ENCODE peak calls at places on chromosomes 6 and 20, in four cellular contexts. V is K562, N is GM12878, T is HepG2. G is an unnamed sample.

GRCh38 chr20:6362245-6362644 is 239.4 kb upstream of the FERMT1 start:
- DNase-seq in N (no peak), T (no peak), V (no peak), G (no peak)

GRCh38 chr6:119544325-119545150 is 195.0 kb upstream of the MAN1A1 start:
- DNase-seq in T (no peak), N (no peak), V (no peak), G (no peak)

GRCh38 chr20:34537651-34538050 is 20.9 kb upstream of the MAP1LC3A start:
- DNase-seq in V (no peak), N (no peak), T (no peak), G (no peak)

GRCh38 chr6:157647261-157647915 is 175.7 kb upstream of the SNX9 start:
- DNase-seq in T (no peak), N (no peak), V (no peak), G (no peak)

GRCh38 chr6:51021171-51021570 is 202.5 kb downstream of the TFAP2B start:
- DNase-seq in N (no peak), V (no peak), T (no peak), G (no peak)

GRCh38 chr6:126002755-126003390 is 16.5 kb downstream of the TRMT11 start:
- DNase-seq in V (no peak), N (no peak), T (no peak), G (no peak)

GRCh38 chr6:136147342-136147741 is 102.8 kb downstream of the MTFR2 start:
- DNase-seq in V (no peak), N (no peak), T (no peak), G (no peak)

GRCh38 chr6:149750136-149750609 is 632 bp downstream of the PCMT1 start:
- DNase-seq in V (peak; percentile 80), N (no peak), T (peak; percentile 80), G (peak; percentile 71)

GRCh38 chr20:63536997-63537524 is at the start of gene PTK6:
- DNase-seq in N (no peak), T (no peak), V (peak; percentile 50), G (no peak)

GRCh38 chr6:164322533-164322932 is 908.0 kb downstream of the QKI start:
- DNase-seq in V (no peak), T (no peak), N (no peak), G (no peak)

GRCh38 chr20:50663095-50663821 is 28.1 kb downstream of the RIPOR3 start:
- DNase-seq in V (no peak), N (no peak), T (peak; percentile 84), G (no peak)

GRCh38 chr20:47126374-47126705 is 230.2 kb downstream of the ZMYND8 start:
- DNase-seq in V (no peak), T (no peak), N (no peak), G (no peak)

GRCh38 chr6:39017481-39017880 is 31.1 kb upstream of the GLP1R start:
- DNase-seq in T (no peak), V (no peak), N (no peak), G (no peak)

GRCh38 chr6:10030942-10031537 is 383.8 kb downstream of the TFAP2A start:
- DNase-seq in T (peak; percentile 32), V (peak; percentile 33), N (no peak), G (no peak)
- TF ChIP-seq TARDBP in T (no peak), V (no peak), N (no peak), G (no peak)

GRCh38 chr6:113168057-113168456 is 689.1 kb upstream of the MARCKS start:
- DNase-seq in V (no peak), N (no peak), T (no peak), G (no peak)

GRCh38 chr6:113169484-113169883 is 687.7 kb upstream of the MARCKS start:
- DNase-seq in T (no peak), V (no peak), N (no peak), G (no peak)

GRCh38 chr6:113171882-113172281 is 685.3 kb upstream of the MARCKS start:
- DNase-seq in V (no peak), N (no peak), T (no peak), G (no peak)

GRCh38 chr6:113170454-113170853 is 686.7 kb upstream of the MARCKS start:
- DNase-seq in T (no peak), V (no peak), N (no peak), G (no peak)

GRCh38 chr6:113172531-113172966 is 684.6 kb upstream of the MARCKS start:
- DNase-seq in V (no peak), N (no peak), T (no peak), G (no peak)
- TF ChIP-seq TARDBP in V (no peak), N (no peak), T (no peak), G (no peak)

GRCh38 chr6:54700158-54700557 is 146.4 kb upstream of the FAM83B start:
- DNase-seq in T (no peak), V (no peak), N (no peak), G (no peak)

GRCh38 chr6:54698974-54699373 is 147.6 kb upstream of the FAM83B start:
- DNase-seq in N (peak; percentile 26), V (no peak), T (no peak), G (no peak)

GRCh38 chr6:54695815-54696214 is 150.8 kb upstream of the FAM83B start:
- DNase-seq in T (no peak), N (no peak), V (no peak), G (no peak)

GRCh38 chr6:54694928-54695532 is 151.5 kb upstream of the FAM83B start:
- DNase-seq in T (no peak), N (no peak), V (no peak), G (no peak)

GRCh38 chr6:54697423-54697822 is 149.1 kb upstream of the FAM83B start:
- DNase-seq in T (no peak), V (no peak), N (no peak), G (no peak)
- TF ChIP-seq TARDBP in T (no peak), V (no peak), N (no peak), G (no peak)

DNA sequence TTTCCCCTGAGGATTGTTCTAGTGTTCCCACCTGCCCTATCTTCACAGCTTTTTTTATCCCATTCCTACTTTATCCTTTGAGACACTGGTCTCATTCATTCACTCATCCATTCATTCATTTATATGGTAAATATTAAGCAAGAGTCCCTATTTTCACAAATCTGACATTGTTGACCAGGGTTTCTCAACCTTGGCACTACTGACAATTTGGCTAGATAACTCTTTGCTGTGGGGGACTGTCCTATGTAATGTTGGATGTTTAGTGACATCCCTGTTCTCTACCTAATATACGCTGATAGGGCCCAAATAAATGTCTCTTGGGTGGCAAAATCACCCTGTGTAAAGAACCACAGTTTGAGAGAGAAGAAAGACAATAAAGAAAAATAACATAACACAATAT is 345.0 kb downstream of the GRIK2 start:
- DNase-seq in T (no peak), N (no peak), V (no peak), G (no peak)
- TF ChIP-seq TARDBP in T (no peak), N (no peak), V (no peak), G (no peak)